ENCODE peak calls at places on chromosomes 1 and 21, in five cellular contexts. B is IMR-90, H is neuronal stem cell, S is mesenchymal stem cell, J is H1. I is an unnamed sample.
A peak's percentile ranks its signal among the peaks of the same experiment; 100 is the strongest.

GRCh38 chr21:46304955-46305354 is 18.7 kb downstream of the C21orf58 start:
- DNase-seq in H (no peak), S (no peak), J (no peak), B (no peak), I (peak; percentile 22)

GRCh38 chr1:6495540-6496359 is 4.3 kb upstream of the PLEKHG5 start:
- DNase-seq in J (no peak), H (no peak), B (no peak), S (no peak), I (no peak)

GRCh38 chr1:67256291-67257172 is 51.1 kb upstream of the IL12RB2 start:
- DNase-seq in J (no peak), H (no peak), S (no peak), B (no peak), I (no peak)

GRCh38 chr21:21114456-21114855 is 116.2 kb downstream of the NCAM2 start:
- DNase-seq in B (no peak), H (no peak), S (no peak), J (no peak), I (no peak)

GRCh38 chr1:186655877-186656276 is 24.3 kb downstream of the PTGS2 start:
- DNase-seq in S (no peak), H (no peak), J (no peak), B (peak; percentile 2), I (no peak)

GRCh38 chr1:56034222-56034621 is 545.1 kb downstream of the PLPP3 start:
- DNase-seq in J (no peak), H (no peak), B (peak; percentile 75), S (peak; percentile 61), I (no peak)

GRCh38 chr1:180213401-180214177 is 16.5 kb upstream of the LHX4 start:
- DNase-seq in H (no peak), B (no peak), J (peak; percentile 83), S (no peak), I (peak; percentile 38)

GRCh38 chr1:12075195-12076114 is 12.4 kb downstream of the TNFRSF8 start:
- DNase-seq in H (no peak), S (peak; percentile 52), B (peak; percentile 94), J (no peak), I (peak; percentile 42)

GRCh38 chr1:81756872-81757271 is 43.9 kb upstream of the ADGRL2 start:
- DNase-seq in S (peak; percentile 12), J (no peak), B (peak; percentile 6), H (no peak), I (no peak)

GRCh38 chr1:46800742-46801141 is 1.9 kb downstream of the CYP4B1 start:
- DNase-seq in S (no peak), J (no peak), B (no peak), H (no peak), I (peak; percentile 4)

GRCh38 chr1:15038232-15039016 is 115.1 kb upstream of the TMEM51 start:
- DNase-seq in B (peak; percentile 33), S (peak; percentile 20), J (no peak), H (no peak), I (no peak)

GRCh38 chr1:239922778-239923522 is 168.7 kb upstream of the FMN2 start:
- DNase-seq in J (no peak), H (no peak), S (no peak), B (no peak), I (no peak)

GRCh38 chr1:150562384-150563339 is 13.5 kb downstream of the ADAMTSL4 start:
- DNase-seq in J (no peak), S (peak; percentile 73), H (no peak), B (no peak), I (peak; percentile 74)

GRCh38 chr1:207031632-207032258 is 811 bp downstream of the C1orf116 start:
- DNase-seq in H (no peak), J (no peak), B (no peak), S (no peak), I (no peak)

GRCh38 chr1:212987702-212988322 is 27.9 kb downstream of the ANGEL2 start:
- DNase-seq in S (no peak), J (no peak), H (no peak), B (peak; percentile 77), I (no peak)

GRCh38 chr1:60173006-60173405 is 99.4 kb upstream of the C1orf87 start:
- DNase-seq in S (no peak), J (no peak), B (no peak), H (no peak), I (no peak)

GRCh38 chr1:107706181-107706580 is 258.8 kb downstream of the VAV3 start:
- DNase-seq in H (no peak), B (no peak), S (no peak), J (no peak), I (no peak)

GRCh38 chr1:168637350-168637991 is 61.1 kb downstream of the XCL1 start:
- DNase-seq in B (peak; percentile 38), J (no peak), H (peak; percentile 36), S (peak; percentile 29), I (no peak)

GRCh38 chr21:23401278-23401677 is 2206.0 kb downstream of the MRPL39 start:
- DNase-seq in B (no peak), S (no peak), J (no peak), H (no peak), I (no peak)

GRCh38 chr1:231039161-231040018 is 664 bp downstream of the FAM89A start:
- DNase-seq in B (peak; percentile 37), S (peak; percentile 79), J (peak; percentile 61), H (peak; percentile 45), I (no peak)

GRCh38 chr1:208235983-208236761 is 8.0 kb downstream of the PLXNA2 start:
- DNase-seq in J (no peak), B (peak; percentile 71), H (no peak), S (peak; percentile 89), I (no peak)

GRCh38 chr1:233652536-233652935 is 38.6 kb downstream of the KCNK1 start:
- DNase-seq in B (no peak), S (no peak), J (no peak), H (no peak), I (peak; percentile 68)

GRCh38 chr1:233654667-233655432 is 40.9 kb downstream of the KCNK1 start:
- DNase-seq in H (no peak), B (no peak), J (no peak), S (no peak), I (peak; percentile 86)

GRCh38 chr1:233655433-233655844 is 41.5 kb downstream of the KCNK1 start:
- DNase-seq in J (no peak), B (no peak), S (no peak), H (no peak), I (peak; percentile 85)

GRCh38 chr1:233647625-233648024 is 33.7 kb downstream of the KCNK1 start:
- DNase-seq in H (no peak), J (no peak), S (no peak), B (no peak), I (no peak)

DNA sequence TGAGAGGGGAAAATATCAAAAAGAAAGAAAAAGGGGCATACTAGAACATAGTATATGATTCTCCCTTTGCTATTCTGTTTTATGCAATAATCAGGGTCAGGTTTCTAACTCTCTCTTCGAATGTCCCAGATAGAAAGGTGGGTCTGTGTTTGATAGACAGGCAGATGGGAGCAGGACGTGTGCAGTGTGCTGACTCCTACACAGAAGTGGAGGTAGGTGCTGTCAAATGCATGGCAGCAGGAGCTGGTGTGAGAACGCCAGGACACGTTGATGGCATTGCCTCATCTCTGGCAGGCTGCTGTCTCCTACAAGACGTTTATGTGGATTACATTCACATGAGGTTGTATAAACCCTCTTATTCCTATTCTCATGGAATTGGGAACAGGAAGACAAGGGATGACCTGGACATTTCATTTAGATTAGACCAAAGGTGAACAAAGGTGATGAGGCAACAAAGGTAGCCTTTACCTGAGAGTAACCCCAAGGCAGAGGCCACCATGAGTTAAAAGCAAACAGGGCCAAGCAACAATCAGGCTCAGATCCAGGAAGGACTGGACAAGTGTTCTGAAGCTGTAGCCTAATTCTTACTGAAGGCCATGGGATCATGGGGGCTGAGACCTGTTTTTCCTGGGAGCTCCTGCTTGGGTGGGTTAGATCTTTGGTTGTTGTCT is 37.8 kb downstream of the KCNK1 start:
- DNase-seq in H (no peak), S (no peak), B (no peak), J (no peak), I (no peak)
- H3K14ac ChIP-seq in H (no peak overlapping the region), S (no peak overlapping the region), B (no peak overlapping the region), J (no peak overlapping the region), I (no peak overlapping the region)

GRCh38 chr1:43388021-43388575 is 1.5 kb downstream of the MED8 start:
- DNase-seq in B (peak; percentile 35), S (peak; percentile 35), J (no peak), H (no peak), I (peak; percentile 88)
- H3K36me3 ChIP-seq in B (peaks cover 36% of the 10 kb centered on the region), S (peaks cover 49% of the 10 kb centered on the region), J (peaks cover 49% of the 10 kb centered on the region), H (peaks cover 30% of the 10 kb centered on the region), I (peaks cover 42% of the 10 kb centered on the region)

DNA sequence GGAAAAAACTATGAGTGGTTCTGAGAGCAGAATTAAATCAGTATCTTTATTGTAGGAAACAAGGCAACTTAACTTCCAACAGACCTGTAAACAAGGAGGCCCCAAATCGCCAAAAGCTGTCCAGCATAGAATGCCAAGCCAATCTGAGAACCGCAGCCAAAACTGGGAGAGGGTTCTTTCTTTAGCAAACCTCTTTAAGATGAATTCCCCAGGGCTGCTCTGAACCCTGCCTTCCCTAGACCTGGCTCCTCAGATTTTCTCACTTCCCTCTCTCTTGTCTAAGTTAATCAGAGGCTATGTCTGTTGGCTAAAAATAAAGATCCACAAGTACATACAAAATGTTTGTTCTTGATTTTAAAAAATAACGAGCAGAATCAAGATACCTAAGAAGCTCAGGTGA is 141.4 kb downstream of the SMYD3 start:
- DNase-seq in H (no peak), J (no peak), B (no peak), S (no peak), I (no peak)
- H2BK120ac ChIP-seq in H (no peak overlapping the region), J (no peak overlapping the region), B (no peak overlapping the region), S (no peak overlapping the region), I (no peak overlapping the region)

DNA sequence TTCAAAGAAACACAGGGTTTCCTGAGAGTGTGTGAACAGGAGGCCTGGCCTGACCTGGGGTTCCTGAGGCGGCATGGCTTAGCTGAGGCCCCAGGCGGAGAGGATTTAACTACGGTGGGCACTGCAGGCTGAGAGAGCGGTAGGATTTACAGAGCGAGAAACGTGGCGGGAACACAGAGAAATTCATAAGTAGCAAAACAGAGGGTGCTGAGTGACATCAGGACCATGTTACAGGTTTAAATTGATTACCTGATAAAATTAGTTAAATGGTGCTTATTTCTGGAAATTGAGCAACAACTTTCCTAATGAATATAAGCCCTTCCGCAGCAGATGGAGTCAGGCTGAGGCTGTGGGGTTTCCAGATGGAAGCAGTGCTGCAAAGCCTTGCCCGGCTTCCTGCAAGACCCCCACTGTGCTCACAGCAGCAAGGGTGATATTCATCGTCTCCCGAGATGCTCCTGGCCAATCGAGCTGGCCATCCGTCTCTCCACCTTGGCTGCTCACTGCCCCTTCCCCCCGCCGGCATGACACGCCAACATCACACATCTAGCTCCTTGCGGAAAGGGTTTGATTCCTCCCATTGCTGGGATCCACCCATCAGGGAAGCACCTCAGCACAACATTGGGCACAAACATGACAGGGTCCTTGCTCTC is 69.4 kb upstream of the MORC3 start:
- DNase-seq in H (no peak), S (no peak), B (no peak), J (no peak), I (no peak)
- H3K14ac ChIP-seq in H (no peak overlapping the region), S (no peak overlapping the region), B (no peak overlapping the region), J (no peak overlapping the region), I (no peak overlapping the region)

GRCh38 chr21:42560517-42561179 is 47.0 kb downstream of the SLC37A1 start:
- DNase-seq in J (no peak), S (no peak), H (no peak), B (no peak), I (no peak)
- H3K36me3 ChIP-seq in J (peaks cover 5% of the 10 kb centered on the region), S (no peaks in the 10 kb centered on the region), H (peaks cover 2% of the 10 kb centered on the region), B (no peaks in the 10 kb centered on the region), I (peaks cover 41% of the 10 kb centered on the region)

GRCh38 chr1:160630523-160631087 is 16.2 kb downstream of the SLAMF1 start:
- DNase-seq in H (no peak), S (peak; percentile 26), J (no peak), B (no peak), I (no peak)
- H2BK120ac ChIP-seq in H (no peak overlapping the region), S (no peak overlapping the region), J (no peak overlapping the region), B (no peak overlapping the region), I (no peak overlapping the region)

I was measured in trophoblast cell.